ENCODE peak calls at places on chromosome 17, in five cellular contexts. F is astrocyte; R is mucosa of descending colon; S is CD4-positive, alpha-beta T cell; H is HL-60. A is an unnamed sample.

GRCh38 chr17:31581022-31581483 is 189.6 kb downstream of the RAB11FIP4 start:
- DNase-seq in R (peak), S (no peak), F (peak), H (no peak), A (peak)

GRCh38 chr17:27473190-27473747 is 17.0 kb downstream of the KSR1 start:
- DNase-seq in R (no peak), S (no peak), F (no peak), H (no peak), A (no peak)

GRCh38 chr17:385195-385835 is 32.7 kb upstream of the RPH3AL start:
- DNase-seq in R (peak), F (no peak), S (peak), H (no peak), A (peak)

GRCh38 chr17:73719588-73720071 is 75.4 kb upstream of the SDK2 start:
- DNase-seq in R (peak), F (no peak), H (no peak), S (no peak), A (no peak)

GRCh38 chr17:77770331-77771105 is 188.0 kb upstream of the TNRC6C start:
- DNase-seq in H (no peak), F (peak), R (no peak), S (no peak), A (peak)

GRCh38 chr17:34319087-34319486 is at the start of gene CCL8:
- DNase-seq in S (no peak), F (no peak), R (no peak), H (no peak), A (no peak)

GRCh38 chr17:77435272-77436057 is 294.7 kb downstream of the SEC14L1 start:
- DNase-seq in R (no peak), H (no peak), S (peak), F (no peak), A (no peak)

GRCh38 chr17:41655611-41656111 is 31.3 kb upstream of the KRT17 start:
- DNase-seq in R (peak), F (no peak), S (no peak), H (no peak), A (no peak)

GRCh38 chr17:76414334-76415295 is 30.2 kb downstream of the SPHK1 start:
- DNase-seq in H (no peak), R (no peak), S (no peak), F (peak), A (peak)

GRCh38 chr17:52030096-52030495 is 128.4 kb downstream of the CA10 start:
- DNase-seq in S (no peak), H (no peak), F (no peak), R (no peak), A (no peak)

GRCh38 chr17:6365187-6365943 is 69.6 kb downstream of the AIPL1 start:
- DNase-seq in F (peak), H (no peak), S (no peak), R (no peak), A (peak)

GRCh38 chr17:879546-879945 is 97.4 kb downstream of the MRM3 start:
- DNase-seq in S (peak), R (peak), H (peak), F (peak), A (peak)

GRCh38 chr17:28118362-28118761 is 75.9 kb downstream of the NLK start:
- DNase-seq in R (no peak), F (no peak), S (no peak), H (no peak), A (no peak)

GRCh38 chr17:80913928-80914821 is 77.5 kb upstream of the CHMP6 start:
- DNase-seq in F (no peak), S (no peak), R (peak), H (no peak), A (no peak)

GRCh38 chr17:16418684-16419066 is 3.3 kb downstream of the TRPV2 start:
- DNase-seq in F (no peak), R (no peak), H (no peak), S (no peak), A (no peak)

GRCh38 chr17:74452841-74453661 is 13.4 kb upstream of the CD300A start:
- DNase-seq in F (no peak), S (no peak), R (no peak), H (no peak), A (no peak)

DNA sequence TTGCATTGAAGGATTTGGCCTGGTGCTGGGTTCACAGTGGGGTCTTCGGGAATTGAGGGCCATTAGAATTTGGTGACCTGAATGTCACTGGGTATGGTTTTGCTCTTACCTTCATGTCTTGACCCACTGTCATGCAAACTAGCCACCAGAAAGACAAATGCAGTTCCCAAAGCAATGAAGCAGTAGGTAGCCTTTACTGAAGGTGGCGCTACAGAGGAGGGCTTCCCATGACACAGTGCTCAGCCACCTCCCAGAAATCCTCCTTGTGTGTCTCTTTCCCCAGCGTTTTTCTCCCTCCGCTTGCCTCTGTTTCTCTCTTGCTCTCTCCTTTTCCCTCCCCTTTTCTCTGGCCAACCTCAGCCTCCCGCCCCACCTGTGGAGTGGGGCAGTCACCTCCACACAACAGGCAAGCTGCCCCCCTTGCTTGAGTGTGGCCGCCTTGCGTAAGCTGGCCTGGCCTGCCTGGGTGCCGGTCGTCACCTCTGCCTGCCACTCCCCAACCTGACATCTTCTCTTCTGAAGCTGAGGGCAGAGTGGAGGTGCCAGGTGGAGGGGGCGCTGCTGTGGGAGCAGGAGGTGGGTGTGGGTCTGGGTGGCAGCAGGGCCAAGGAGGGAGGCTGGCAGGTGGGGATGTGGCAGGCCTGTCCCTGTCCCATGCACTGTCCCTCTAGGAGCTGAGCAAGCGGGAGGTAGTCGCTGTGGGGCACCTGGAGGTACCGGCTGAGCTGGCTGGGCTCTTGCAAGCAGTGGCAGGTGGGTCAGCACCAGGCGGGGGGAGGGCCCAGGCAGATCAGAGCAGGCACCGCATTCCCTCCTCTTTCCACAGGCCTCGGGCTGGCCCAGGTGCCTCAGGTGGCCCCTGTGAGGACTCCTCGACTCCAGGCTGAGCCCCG is 34.7 kb downstream of the MYO15A start:
- DNase-seq in S (no peak), F (no peak), H (no peak), R (no peak), A (no peak)
- TF ChIP-seq CTCF in S (no peak), F (peak), H (peak), R (no peak), A (peak)

DNA sequence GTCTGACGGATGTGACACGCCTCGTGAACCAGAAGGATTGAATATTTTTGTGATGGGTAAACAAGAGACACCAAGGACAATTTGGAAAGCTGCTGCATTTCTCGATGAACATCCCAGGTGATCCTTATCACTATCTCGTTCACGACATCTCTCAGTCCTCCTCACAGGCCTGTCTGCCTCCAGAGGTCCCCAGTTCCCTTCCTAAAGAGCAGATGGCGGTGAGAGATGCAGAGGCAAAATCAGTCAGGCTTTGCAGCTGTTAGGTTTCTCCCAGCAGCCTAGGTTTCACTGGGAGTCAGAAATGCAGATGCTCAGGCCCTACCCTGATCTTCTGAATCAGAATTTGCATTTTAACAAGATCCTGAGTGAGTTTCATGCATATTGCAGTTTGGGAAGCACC is 23.6 kb downstream of the SCPEP1 start:
- DNase-seq in S (no peak), F (no peak), H (no peak), R (no peak), A (no peak)
- TF ChIP-seq CTCF in S (no peak), F (no peak), H (no peak), R (no peak), A (no peak)

GRCh38 chr17:4156750-4157381 is 13.9 kb downstream of the CYB5D2 start:
- DNase-seq in H (no peak), R (no peak), S (no peak), F (no peak), A (no peak)
- TF ChIP-seq CTCF in H (no peak), R (no peak), S (no peak), F (no peak), A (no peak)

GRCh38 chr17:17847726-17848125 is 10.9 kb upstream of the SREBF1 start:
- DNase-seq in F (no peak), H (no peak), R (no peak), S (no peak), A (no peak)
- TF ChIP-seq CTCF in F (no peak), H (no peak), R (no peak), S (no peak), A (no peak)

GRCh38 chr17:62627219-62627903 is at the start of gene MRC2:
- DNase-seq in S (no peak), R (peak), F (peak), H (peak), A (peak)
- TF ChIP-seq CTCF in S (no peak), R (no peak), F (no peak), H (no peak), A (no peak)

GRCh38 chr17:47742319-47743181 is 9.5 kb downstream of the TBX21 start:
- DNase-seq in R (no peak), F (no peak), H (no peak), S (peak), A (no peak)
- TF ChIP-seq CTCF in R (no peak), F (peak), H (no peak), S (peak), A (peak)

GRCh38 chr17:65455972-65456343 is 105.5 kb downstream of the AXIN2 start:
- DNase-seq in S (peak), H (no peak), R (no peak), F (no peak), A (peak)
- TF ChIP-seq CTCF in S (peak), H (no peak), R (no peak), F (peak), A (peak)

GRCh38 chr17:58811301-58811700 is 55.6 kb downstream of the PPM1E start:
- DNase-seq in R (no peak), H (no peak), F (no peak), S (no peak), A (peak)

GRCh38 chr17:58818654-58819053 is 63.0 kb downstream of the PPM1E start:
- DNase-seq in S (no peak), H (no peak), R (no peak), F (no peak), A (no peak)

GRCh38 chr17:58808609-58809563 is 53.2 kb downstream of the PPM1E start:
- DNase-seq in H (no peak), R (no peak), F (no peak), S (no peak), A (no peak)

GRCh38 chr17:58809564-58809936 is 53.9 kb downstream of the PPM1E start:
- DNase-seq in R (no peak), F (no peak), H (no peak), S (no peak), A (no peak)

GRCh38 chr17:58813712-58814111 is 58.1 kb downstream of the PPM1E start:
- DNase-seq in F (no peak), S (no peak), R (no peak), H (no peak), A (no peak)
- TF ChIP-seq CTCF in F (no peak), S (no peak), R (no peak), H (no peak), A (no peak)

GRCh38 chr17:17849863-17850373 is 13.1 kb upstream of the SREBF1 start:
- DNase-seq in R (peak), H (no peak), S (peak), F (peak), A (peak)
- TF ChIP-seq CTCF in R (no peak), H (no peak), S (peak), F (peak), A (peak)